ENCODE peak calls at places on chromosomes 2 and 18, in four cellular contexts. One of them, this sample, is unnamed.

GRCh38 chr2:84646514-84646913 is 130.2 kb downstream of the DNAH6 start:
- DNase-seq in foreskin fibroblast: no peak
- DNase-seq in astrocyte of the cerebellum: no peak
- DNase-seq in brain microvascular endothelial cell: no peak
- DNase-seq in this sample: no peak

GRCh38 chr2:217071416-217071815 is 211.6 kb upstream of the TNP1 start:
- DNase-seq in foreskin fibroblast: no peak
- DNase-seq in astrocyte of the cerebellum: no peak
- DNase-seq in brain microvascular endothelial cell: no peak
- DNase-seq in this sample: no peak

GRCh38 chr2:128601298-128602037 is 282.8 kb upstream of the HS6ST1 start:
- DNase-seq in foreskin fibroblast: no peak
- DNase-seq in astrocyte of the cerebellum: no peak
- DNase-seq in brain microvascular endothelial cell: no peak
- DNase-seq in this sample: no peak

GRCh38 chr2:218870984-218871344 is 9.7 kb upstream of the WNT10A start:
- DNase-seq in astrocyte of the cerebellum: no peak
- DNase-seq in foreskin fibroblast: no peak
- DNase-seq in brain microvascular endothelial cell: no peak
- DNase-seq in this sample: no peak

GRCh38 chr18:77547757-77548156 is 298.1 kb downstream of the GALR1 start:
- DNase-seq in foreskin fibroblast: no peak
- DNase-seq in astrocyte of the cerebellum: no peak
- DNase-seq in brain microvascular endothelial cell: no peak
- DNase-seq in this sample: no peak

GRCh38 chr2:236941106-236941505 is 144.6 kb upstream of the COPS8 start:
- DNase-seq in brain microvascular endothelial cell: no peak
- DNase-seq in astrocyte of the cerebellum: no peak
- DNase-seq in foreskin fibroblast: no peak
- DNase-seq in this sample: no peak

GRCh38 chr2:238978507-238978906 is 130.6 kb downstream of the TWIST2 start:
- DNase-seq in foreskin fibroblast: no peak
- DNase-seq in astrocyte of the cerebellum: no peak
- DNase-seq in brain microvascular endothelial cell: no peak
- DNase-seq in this sample: no peak

GRCh38 chr2:71347517-71347916 is 15.9 kb downstream of the ZNF638 start:
- DNase-seq in foreskin fibroblast: peak
- DNase-seq in astrocyte of the cerebellum: no peak
- DNase-seq in brain microvascular endothelial cell: peak
- DNase-seq in this sample: no peak

GRCh38 chr18:43312891-43313290 is 35.6 kb upstream of the SYT4 start:
- DNase-seq in brain microvascular endothelial cell: no peak
- DNase-seq in foreskin fibroblast: no peak
- DNase-seq in astrocyte of the cerebellum: no peak
- DNase-seq in this sample: no peak

GRCh38 chr2:105443610-105444598 is 45.1 kb upstream of the FHL2 start:
- DNase-seq in brain microvascular endothelial cell: no peak
- DNase-seq in astrocyte of the cerebellum: no peak
- DNase-seq in foreskin fibroblast: no peak
- DNase-seq in this sample: no peak

GRCh38 chr2:27162151-27163121 is 13.6 kb downstream of the TCF23 start:
- DNase-seq in astrocyte of the cerebellum: no peak
- DNase-seq in foreskin fibroblast: peak
- DNase-seq in brain microvascular endothelial cell: peak
- DNase-seq in this sample: no peak

GRCh38 chr18:59085797-59086196 is 53.9 kb upstream of the SEC11C start:
- DNase-seq in foreskin fibroblast: peak
- DNase-seq in brain microvascular endothelial cell: peak
- DNase-seq in astrocyte of the cerebellum: no peak
- DNase-seq in this sample: no peak

GRCh38 chr2:76684762-76685161 is 837.4 kb downstream of the LRRTM4 start:
- DNase-seq in brain microvascular endothelial cell: no peak
- DNase-seq in foreskin fibroblast: no peak
- DNase-seq in astrocyte of the cerebellum: no peak
- DNase-seq in this sample: no peak

GRCh38 chr2:168085801-168086361 is 161.5 kb downstream of the STK39 start:
- DNase-seq in astrocyte of the cerebellum: no peak
- DNase-seq in brain microvascular endothelial cell: no peak
- DNase-seq in foreskin fibroblast: no peak
- DNase-seq in this sample: no peak

GRCh38 chr18:22324191-22325131 is 93.3 kb downstream of the CTAGE1 start:
- DNase-seq in brain microvascular endothelial cell: no peak
- DNase-seq in foreskin fibroblast: peak
- DNase-seq in astrocyte of the cerebellum: no peak
- DNase-seq in this sample: no peak

GRCh38 chr2:189300917-189301316 is 121.4 kb upstream of the COL5A2 start:
- DNase-seq in brain microvascular endothelial cell: no peak
- DNase-seq in foreskin fibroblast: no peak
- DNase-seq in astrocyte of the cerebellum: no peak
- DNase-seq in this sample: no peak

GRCh38 chr18:79964330-79965118 is at the start of gene HSBP1L1:
- DNase-seq in brain microvascular endothelial cell: no peak
- DNase-seq in astrocyte of the cerebellum: no peak
- DNase-seq in foreskin fibroblast: peak
- DNase-seq in this sample: no peak

GRCh38 chr2:169361706-169362345 is 508 bp downstream of the LRP2 start:
- DNase-seq in astrocyte of the cerebellum: no peak
- DNase-seq in brain microvascular endothelial cell: no peak
- DNase-seq in foreskin fibroblast: peak
- DNase-seq in this sample: no peak

GRCh38 chr18:58407263-58407648 is 221.6 kb downstream of the ALPK2 start:
- DNase-seq in astrocyte of the cerebellum: no peak
- DNase-seq in brain microvascular endothelial cell: no peak
- DNase-seq in foreskin fibroblast: no peak
- DNase-seq in this sample: no peak

GRCh38 chr2:102050854-102051391 is 59.2 kb downstream of the IL1R2 start:
- DNase-seq in foreskin fibroblast: peak
- DNase-seq in brain microvascular endothelial cell: peak
- DNase-seq in astrocyte of the cerebellum: peak
- DNase-seq in this sample: no peak

GRCh38 chr2:233288663-233289062 is 19.0 kb upstream of the SAG start:
- DNase-seq in foreskin fibroblast: no peak
- DNase-seq in astrocyte of the cerebellum: no peak
- DNase-seq in brain microvascular endothelial cell: no peak
- DNase-seq in this sample: no peak

GRCh38 chr2:86011449-86011941 is 94.2 kb downstream of the POLR1A start:
- DNase-seq in astrocyte of the cerebellum: no peak
- DNase-seq in foreskin fibroblast: peak
- DNase-seq in brain microvascular endothelial cell: no peak
- DNase-seq in this sample: no peak

GRCh38 chr2:170815746-170816498 is 765 bp upstream of the GAD1 start:
- DNase-seq in astrocyte of the cerebellum: peak
- DNase-seq in brain microvascular endothelial cell: peak
- DNase-seq in foreskin fibroblast: peak
- DNase-seq in this sample: no peak
- H3K4me3 ChIP-seq in astrocyte of the cerebellum: peak
- H3K4me3 ChIP-seq in brain microvascular endothelial cell: no peak
- H3K4me3 ChIP-seq in foreskin fibroblast: peak
- H3K4me3 ChIP-seq in this sample: peak

GRCh38 chr18:35936951-35937350 is 35.5 kb upstream of the RMP24 start:
- DNase-seq in foreskin fibroblast: no peak
- DNase-seq in brain microvascular endothelial cell: no peak
- DNase-seq in astrocyte of the cerebellum: no peak
- DNase-seq in this sample: no peak

GRCh38 chr18:35941299-35941698 is 31.2 kb upstream of the RMP24 start:
- DNase-seq in foreskin fibroblast: no peak
- DNase-seq in brain microvascular endothelial cell: no peak
- DNase-seq in astrocyte of the cerebellum: no peak
- DNase-seq in this sample: no peak

GRCh38 chr18:35938562-35938961 is 33.9 kb upstream of the RMP24 start:
- DNase-seq in foreskin fibroblast: no peak
- DNase-seq in brain microvascular endothelial cell: no peak
- DNase-seq in astrocyte of the cerebellum: no peak
- DNase-seq in this sample: no peak

GRCh38 chr18:35938158-35938557 is 34.3 kb upstream of the RMP24 start:
- DNase-seq in brain microvascular endothelial cell: no peak
- DNase-seq in foreskin fibroblast: peak
- DNase-seq in astrocyte of the cerebellum: peak
- DNase-seq in this sample: no peak

GRCh38 chr18:35939166-35939565 is 33.3 kb upstream of the RMP24 start:
- DNase-seq in foreskin fibroblast: peak
- DNase-seq in astrocyte of the cerebellum: no peak
- DNase-seq in brain microvascular endothelial cell: no peak
- DNase-seq in this sample: no peak
- TF ChIP-seq CTCF in foreskin fibroblast: no peak
- TF ChIP-seq CTCF in astrocyte of the cerebellum: peak
- TF ChIP-seq CTCF in brain microvascular endothelial cell: peak
- TF ChIP-seq CTCF in this sample: peak

GRCh38 chr2:213148572-213149331 is 2.7 kb downstream of the IKZF2 start:
- DNase-seq in astrocyte of the cerebellum: no peak
- DNase-seq in brain microvascular endothelial cell: no peak
- DNase-seq in foreskin fibroblast: no peak
- DNase-seq in this sample: no peak

GRCh38 chr2:213149332-213149875 is 2.0 kb downstream of the IKZF2 start:
- DNase-seq in foreskin fibroblast: no peak
- DNase-seq in brain microvascular endothelial cell: no peak
- DNase-seq in astrocyte of the cerebellum: peak
- DNase-seq in this sample: no peak

GRCh38 chr2:213150315-213150951 is 979 bp downstream of the IKZF2 start:
- DNase-seq in foreskin fibroblast: peak
- DNase-seq in brain microvascular endothelial cell: no peak
- DNase-seq in astrocyte of the cerebellum: no peak
- DNase-seq in this sample: no peak

GRCh38 chr2:213151437-213152064 is at the start of gene IKZF2:
- DNase-seq in foreskin fibroblast: peak
- DNase-seq in astrocyte of the cerebellum: peak
- DNase-seq in brain microvascular endothelial cell: peak
- DNase-seq in this sample: peak

GRCh38 chr2:213149949-213150314 is 1.5 kb downstream of the IKZF2 start:
- DNase-seq in astrocyte of the cerebellum: no peak
- DNase-seq in brain microvascular endothelial cell: no peak
- DNase-seq in foreskin fibroblast: no peak
- DNase-seq in this sample: no peak
- H3K4me3 ChIP-seq in astrocyte of the cerebellum: peak
- H3K4me3 ChIP-seq in brain microvascular endothelial cell: peak
- H3K4me3 ChIP-seq in foreskin fibroblast: peak
- H3K4me3 ChIP-seq in this sample: peak

DNA sequence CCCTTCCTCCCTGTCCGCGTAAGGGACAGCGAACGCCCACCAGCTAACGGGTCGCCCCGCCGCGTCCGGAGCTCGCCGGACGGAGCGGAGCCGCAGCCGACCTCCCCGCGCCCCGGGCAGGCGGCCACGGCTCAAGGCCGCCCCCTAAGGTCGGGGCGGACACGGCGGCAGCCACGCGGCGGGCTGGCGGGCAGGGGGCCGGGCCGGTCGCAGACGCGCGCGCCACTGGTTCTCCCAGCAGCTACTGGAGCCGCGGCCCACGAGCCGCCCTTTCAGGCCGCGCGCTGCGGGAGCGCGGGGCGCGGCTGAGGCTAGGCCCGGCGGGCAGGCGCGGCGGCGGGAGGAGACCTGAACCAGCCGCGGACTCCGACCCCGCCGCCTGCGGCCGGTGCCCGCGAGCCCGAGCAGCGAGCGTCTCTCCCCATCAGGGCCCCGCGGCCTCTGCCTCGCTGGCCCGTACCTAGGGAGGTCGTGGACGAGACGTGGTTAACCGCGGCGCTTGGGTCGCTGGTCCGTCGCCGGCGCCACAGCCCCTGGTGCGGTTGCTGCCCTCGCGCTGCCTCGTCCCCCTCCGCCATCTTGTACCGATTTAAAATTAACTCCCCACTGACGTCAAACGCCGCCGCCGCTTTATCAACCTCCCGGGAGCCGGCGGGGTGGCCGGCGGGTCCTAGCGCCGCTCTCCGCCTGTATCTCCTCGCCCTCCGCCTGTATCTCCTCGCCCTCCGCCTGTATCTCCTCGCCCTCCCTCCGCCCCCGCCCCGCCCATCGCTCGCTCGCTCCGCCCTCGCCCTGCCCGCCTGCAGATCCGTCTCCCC is at the start of gene ATL2:
- DNase-seq in foreskin fibroblast: peak
- DNase-seq in brain microvascular endothelial cell: peak
- DNase-seq in astrocyte of the cerebellum: peak
- DNase-seq in this sample: peak
- TF ChIP-seq CTCF in foreskin fibroblast: no peak
- TF ChIP-seq CTCF in brain microvascular endothelial cell: peak
- TF ChIP-seq CTCF in astrocyte of the cerebellum: peak
- TF ChIP-seq CTCF in this sample: no peak

DNA sequence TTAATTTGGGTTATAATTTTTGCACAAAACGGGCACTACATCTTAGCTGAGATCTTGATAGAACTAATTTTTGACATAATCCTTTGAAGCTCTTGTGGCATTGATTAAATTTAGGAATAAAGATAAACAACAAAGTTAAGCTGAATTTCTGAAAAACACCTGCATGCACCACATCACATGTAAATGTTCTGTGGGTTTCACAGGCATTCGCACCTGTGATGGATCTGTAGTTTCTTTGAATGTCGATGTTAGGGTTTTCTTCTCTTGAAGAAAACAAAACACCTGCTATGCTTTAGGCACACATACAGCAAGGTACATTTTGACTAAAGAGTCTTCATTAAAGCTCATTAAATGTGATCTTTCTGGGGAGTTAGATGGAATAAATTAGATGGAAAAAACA is 60.3 kb downstream of the RPIA start:
- DNase-seq in foreskin fibroblast: no peak
- DNase-seq in brain microvascular endothelial cell: no peak
- DNase-seq in astrocyte of the cerebellum: no peak
- DNase-seq in this sample: no peak
- H3K4me3 ChIP-seq in foreskin fibroblast: no peak
- H3K4me3 ChIP-seq in brain microvascular endothelial cell: no peak
- H3K4me3 ChIP-seq in astrocyte of the cerebellum: no peak
- H3K4me3 ChIP-seq in this sample: no peak

GRCh38 chr2:231926761-231927565 is 767 bp upstream of the NPPC start:
- DNase-seq in foreskin fibroblast: no peak
- DNase-seq in astrocyte of the cerebellum: no peak
- DNase-seq in brain microvascular endothelial cell: no peak
- DNase-seq in this sample: no peak
- TF ChIP-seq CTCF in foreskin fibroblast: no peak
- TF ChIP-seq CTCF in astrocyte of the cerebellum: no peak
- TF ChIP-seq CTCF in brain microvascular endothelial cell: no peak
- TF ChIP-seq CTCF in this sample: no peak

DNA sequence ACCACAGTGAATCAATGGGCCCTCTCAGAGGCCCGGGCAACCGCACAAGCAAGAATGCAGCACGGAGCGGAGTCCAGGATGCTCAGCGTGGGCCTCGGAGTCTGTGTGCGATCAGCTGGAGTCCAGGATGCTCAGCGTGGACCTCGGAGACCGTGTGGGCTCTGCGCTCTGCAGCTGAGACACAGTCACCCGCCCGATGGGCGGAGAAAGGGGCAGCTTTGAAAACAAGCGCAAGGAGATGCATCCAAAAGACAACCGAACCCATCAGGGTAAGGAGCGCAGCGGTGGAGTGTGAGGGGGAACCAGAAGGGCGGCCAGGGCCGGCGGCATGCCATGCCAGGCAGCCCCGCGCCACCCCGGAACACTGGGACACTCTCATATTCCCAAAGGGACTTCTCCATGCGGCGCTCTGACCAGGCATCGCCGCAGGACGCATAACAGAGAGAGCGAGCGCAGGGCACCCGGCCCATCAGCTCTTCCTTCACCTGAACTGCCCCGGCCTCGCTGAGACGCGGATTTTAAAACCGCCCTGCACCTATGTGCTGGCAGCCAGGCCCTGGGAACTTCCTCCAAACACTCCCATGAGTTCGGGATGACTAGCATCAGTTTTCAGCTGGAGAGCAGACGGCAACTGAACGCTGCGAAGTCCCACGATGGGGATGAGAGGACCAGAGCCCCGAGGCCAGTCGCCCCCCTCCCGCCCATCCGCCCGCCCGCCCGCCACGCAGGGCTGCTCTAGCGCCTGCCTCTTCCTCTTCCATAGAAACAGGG is 44.7 kb downstream of the MC5R start:
- DNase-seq in foreskin fibroblast: no peak
- DNase-seq in brain microvascular endothelial cell: no peak
- DNase-seq in astrocyte of the cerebellum: no peak
- DNase-seq in this sample: no peak
- H3K4me3 ChIP-seq in foreskin fibroblast: no peak
- H3K4me3 ChIP-seq in brain microvascular endothelial cell: no peak
- H3K4me3 ChIP-seq in astrocyte of the cerebellum: no peak
- H3K4me3 ChIP-seq in this sample: no peak

This sample was measured in BJ.